ENCODE peak calls at places on chromosomes 5 and 9, in ten cellular contexts. One of them, this sample, is unnamed.

GRCh38 chr5:140235776-140236558 is 61.0 kb downstream of the CYSTM1 start:
- DNase-seq in choroid plexus epithelial cell: no peak
- DNase-seq in glutamatergic neuron: no peak
- DNase-seq in endothelial cell: no peak
- DNase-seq in fibroblast of the aortic adventitia: no peak
- DNase-seq in osteocyte: no peak
- DNase-seq in left lung: no peak
- DNase-seq in brain microvascular endothelial cell: no peak
- DNase-seq in NB4: peak
- DNase-seq in tibial artery: no peak
- DNase-seq in this sample: no peak

GRCh38 chr9:109504689-109505088 is 6.6 kb upstream of the PTPN3 start:
- DNase-seq in choroid plexus epithelial cell: no peak
- DNase-seq in glutamatergic neuron: no peak
- DNase-seq in endothelial cell: no peak
- DNase-seq in fibroblast of the aortic adventitia: no peak
- DNase-seq in osteocyte: no peak
- DNase-seq in left lung: no peak
- DNase-seq in brain microvascular endothelial cell: no peak
- DNase-seq in NB4: no peak
- DNase-seq in tibial artery: no peak
- DNase-seq in this sample: no peak

GRCh38 chr9:93295031-93295430 is 111.1 kb downstream of the WNK2 start:
- DNase-seq in choroid plexus epithelial cell: no peak
- DNase-seq in glutamatergic neuron: no peak
- DNase-seq in endothelial cell: no peak
- DNase-seq in fibroblast of the aortic adventitia: peak
- DNase-seq in osteocyte: no peak
- DNase-seq in left lung: no peak
- DNase-seq in brain microvascular endothelial cell: no peak
- DNase-seq in NB4: no peak
- DNase-seq in tibial artery: no peak
- DNase-seq in this sample: no peak

GRCh38 chr5:173501271-173501670 is 115.2 kb downstream of the BOD1 start:
- DNase-seq in choroid plexus epithelial cell: no peak
- DNase-seq in glutamatergic neuron: no peak
- DNase-seq in endothelial cell: no peak
- DNase-seq in fibroblast of the aortic adventitia: no peak
- DNase-seq in osteocyte: no peak
- DNase-seq in left lung: no peak
- DNase-seq in brain microvascular endothelial cell: no peak
- DNase-seq in NB4: no peak
- DNase-seq in tibial artery: no peak
- DNase-seq in this sample: no peak

GRCh38 chr5:43401827-43402226 is 10.4 kb downstream of the CCL28 start:
- DNase-seq in choroid plexus epithelial cell: peak
- DNase-seq in glutamatergic neuron: no peak
- DNase-seq in endothelial cell: no peak
- DNase-seq in fibroblast of the aortic adventitia: peak
- DNase-seq in osteocyte: no peak
- DNase-seq in left lung: no peak
- DNase-seq in brain microvascular endothelial cell: no peak
- DNase-seq in NB4: peak
- DNase-seq in tibial artery: no peak
- DNase-seq in this sample: no peak

GRCh38 chr5:78221964-78222451 is 72.5 kb downstream of the AP3B1 start:
- DNase-seq in choroid plexus epithelial cell: peak
- DNase-seq in glutamatergic neuron: no peak
- DNase-seq in endothelial cell: no peak
- DNase-seq in fibroblast of the aortic adventitia: peak
- DNase-seq in osteocyte: no peak
- DNase-seq in left lung: no peak
- DNase-seq in brain microvascular endothelial cell: peak
- DNase-seq in NB4: peak
- DNase-seq in tibial artery: no peak
- DNase-seq in this sample: no peak

GRCh38 chr5:153543288-153543687 is 52.8 kb downstream of the GRIA1 start:
- DNase-seq in choroid plexus epithelial cell: peak
- DNase-seq in glutamatergic neuron: no peak
- DNase-seq in endothelial cell: no peak
- DNase-seq in fibroblast of the aortic adventitia: no peak
- DNase-seq in osteocyte: no peak
- DNase-seq in left lung: no peak
- DNase-seq in brain microvascular endothelial cell: no peak
- DNase-seq in NB4: no peak
- DNase-seq in tibial artery: no peak
- DNase-seq in this sample: no peak

GRCh38 chr9:16871358-16872151 is 1.1 kb upstream of the BNC2 start:
- DNase-seq in choroid plexus epithelial cell: peak
- DNase-seq in glutamatergic neuron: peak
- DNase-seq in endothelial cell: peak
- DNase-seq in fibroblast of the aortic adventitia: peak
- DNase-seq in osteocyte: no peak
- DNase-seq in left lung: peak
- DNase-seq in brain microvascular endothelial cell: peak
- DNase-seq in NB4: peak
- DNase-seq in tibial artery: peak
- DNase-seq in this sample: peak

GRCh38 chr5:10030219-10030831 is 219.4 kb downstream of the ATPSCKMT start:
- DNase-seq in choroid plexus epithelial cell: peak
- DNase-seq in glutamatergic neuron: no peak
- DNase-seq in endothelial cell: peak
- DNase-seq in fibroblast of the aortic adventitia: peak
- DNase-seq in osteocyte: no peak
- DNase-seq in left lung: no peak
- DNase-seq in brain microvascular endothelial cell: peak
- DNase-seq in NB4: peak
- DNase-seq in tibial artery: no peak
- DNase-seq in this sample: peak

GRCh38 chr5:10034008-10034407 is 215.7 kb downstream of the ATPSCKMT start:
- DNase-seq in choroid plexus epithelial cell: peak
- DNase-seq in glutamatergic neuron: peak
- DNase-seq in endothelial cell: no peak
- DNase-seq in fibroblast of the aortic adventitia: no peak
- DNase-seq in osteocyte: no peak
- DNase-seq in left lung: no peak
- DNase-seq in brain microvascular endothelial cell: peak
- DNase-seq in NB4: no peak
- DNase-seq in tibial artery: no peak
- DNase-seq in this sample: no peak

GRCh38 chr5:10036136-10036535 is 213.6 kb downstream of the ATPSCKMT start:
- DNase-seq in choroid plexus epithelial cell: peak
- DNase-seq in glutamatergic neuron: no peak
- DNase-seq in endothelial cell: no peak
- DNase-seq in fibroblast of the aortic adventitia: peak
- DNase-seq in osteocyte: no peak
- DNase-seq in left lung: no peak
- DNase-seq in brain microvascular endothelial cell: peak
- DNase-seq in NB4: peak
- DNase-seq in tibial artery: no peak
- DNase-seq in this sample: no peak

DNA sequence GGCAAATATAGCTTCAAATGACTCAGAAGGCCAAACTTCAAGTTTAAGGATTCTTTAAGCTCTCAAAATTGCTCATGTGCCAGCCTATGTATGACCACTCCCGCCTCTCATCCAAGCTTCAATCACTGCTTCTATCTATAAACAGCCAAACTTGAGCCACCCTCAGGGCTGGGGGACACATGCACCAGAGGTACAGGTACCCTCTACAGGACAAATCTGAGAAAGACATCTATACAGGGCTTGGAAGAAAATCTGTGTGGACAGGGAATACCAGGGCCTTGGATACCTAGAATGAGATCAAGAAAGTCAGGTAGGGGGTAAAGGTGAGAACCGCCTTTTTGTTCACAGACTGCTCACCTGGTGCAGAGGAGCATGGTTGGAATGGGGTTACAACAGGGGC is 217.9 kb downstream of the ATPSCKMT start:
- DNase-seq in choroid plexus epithelial cell: no peak
- DNase-seq in glutamatergic neuron: no peak
- DNase-seq in endothelial cell: no peak
- DNase-seq in fibroblast of the aortic adventitia: no peak
- DNase-seq in osteocyte: no peak
- DNase-seq in left lung: no peak
- DNase-seq in brain microvascular endothelial cell: no peak
- DNase-seq in NB4: no peak
- DNase-seq in tibial artery: no peak
- DNase-seq in this sample: no peak
- TF ChIP-seq CTCF in choroid plexus epithelial cell: peak
- TF ChIP-seq CTCF in glutamatergic neuron: no peak
- TF ChIP-seq CTCF in endothelial cell: no peak
- TF ChIP-seq CTCF in fibroblast of the aortic adventitia: no peak
- TF ChIP-seq CTCF in osteocyte: no peak
- TF ChIP-seq CTCF in left lung: no peak
- TF ChIP-seq CTCF in brain microvascular endothelial cell: no peak
- TF ChIP-seq CTCF in NB4: no peak
- TF ChIP-seq CTCF in tibial artery: no peak
- TF ChIP-seq CTCF in this sample: no peak

DNA sequence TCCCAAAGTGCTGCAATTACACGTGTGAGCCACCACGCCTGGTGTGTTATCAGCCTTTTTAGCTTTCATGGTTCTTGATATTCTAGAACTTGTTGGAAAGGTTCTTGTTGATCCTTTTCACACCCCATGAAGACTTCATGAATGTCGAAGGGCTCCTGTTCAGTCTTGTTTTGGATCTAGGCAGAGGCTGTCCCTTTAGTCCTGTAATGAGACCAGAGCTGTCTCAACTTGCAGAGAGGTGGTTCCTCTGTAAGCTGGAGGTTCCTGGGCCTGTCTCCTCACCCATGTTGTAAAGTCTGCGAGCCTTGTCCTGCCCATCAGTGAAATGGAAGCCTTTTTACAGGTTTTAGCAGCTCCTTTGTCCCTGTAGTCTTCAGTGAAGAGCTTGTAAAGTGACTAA is 38.2 kb downstream of the PRRC2B start:
- DNase-seq in choroid plexus epithelial cell: no peak
- DNase-seq in glutamatergic neuron: no peak
- DNase-seq in endothelial cell: no peak
- DNase-seq in fibroblast of the aortic adventitia: no peak
- DNase-seq in osteocyte: no peak
- DNase-seq in left lung: no peak
- DNase-seq in brain microvascular endothelial cell: no peak
- DNase-seq in NB4: no peak
- DNase-seq in tibial artery: no peak
- DNase-seq in this sample: no peak
- TF ChIP-seq CTCF in choroid plexus epithelial cell: no peak
- TF ChIP-seq CTCF in glutamatergic neuron: no peak
- TF ChIP-seq CTCF in endothelial cell: no peak
- TF ChIP-seq CTCF in fibroblast of the aortic adventitia: no peak
- TF ChIP-seq CTCF in osteocyte: no peak
- TF ChIP-seq CTCF in left lung: no peak
- TF ChIP-seq CTCF in brain microvascular endothelial cell: no peak
- TF ChIP-seq CTCF in NB4: no peak
- TF ChIP-seq CTCF in tibial artery: no peak
- TF ChIP-seq CTCF in this sample: no peak

GRCh38 chr9:136455043-136456002 is 15.7 kb upstream of the INPP5E start:
- DNase-seq in choroid plexus epithelial cell: no peak
- DNase-seq in glutamatergic neuron: no peak
- DNase-seq in endothelial cell: no peak
- DNase-seq in fibroblast of the aortic adventitia: no peak
- DNase-seq in osteocyte: no peak
- DNase-seq in left lung: no peak
- DNase-seq in brain microvascular endothelial cell: no peak
- DNase-seq in NB4: no peak
- DNase-seq in tibial artery: no peak
- DNase-seq in this sample: no peak

GRCh38 chr9:136448655-136449054 is 9.0 kb upstream of the INPP5E start:
- DNase-seq in choroid plexus epithelial cell: no peak
- DNase-seq in glutamatergic neuron: no peak
- DNase-seq in endothelial cell: no peak
- DNase-seq in fibroblast of the aortic adventitia: no peak
- DNase-seq in osteocyte: no peak
- DNase-seq in left lung: no peak
- DNase-seq in brain microvascular endothelial cell: no peak
- DNase-seq in NB4: no peak
- DNase-seq in tibial artery: no peak
- DNase-seq in this sample: no peak

GRCh38 chr9:136453326-136453725 is 13.7 kb upstream of the INPP5E start:
- DNase-seq in choroid plexus epithelial cell: no peak
- DNase-seq in glutamatergic neuron: no peak
- DNase-seq in endothelial cell: no peak
- DNase-seq in fibroblast of the aortic adventitia: no peak
- DNase-seq in osteocyte: no peak
- DNase-seq in left lung: no peak
- DNase-seq in brain microvascular endothelial cell: no peak
- DNase-seq in NB4: no peak
- DNase-seq in tibial artery: no peak
- DNase-seq in this sample: no peak

GRCh38 chr9:136454026-136454796 is 14.6 kb upstream of the INPP5E start:
- DNase-seq in choroid plexus epithelial cell: no peak
- DNase-seq in glutamatergic neuron: no peak
- DNase-seq in endothelial cell: no peak
- DNase-seq in fibroblast of the aortic adventitia: no peak
- DNase-seq in osteocyte: no peak
- DNase-seq in left lung: no peak
- DNase-seq in brain microvascular endothelial cell: no peak
- DNase-seq in NB4: no peak
- DNase-seq in tibial artery: no peak
- DNase-seq in this sample: no peak

GRCh38 chr9:136451221-136451877 is 11.7 kb upstream of the INPP5E start:
- DNase-seq in choroid plexus epithelial cell: no peak
- DNase-seq in glutamatergic neuron: peak
- DNase-seq in endothelial cell: no peak
- DNase-seq in fibroblast of the aortic adventitia: no peak
- DNase-seq in osteocyte: no peak
- DNase-seq in left lung: no peak
- DNase-seq in brain microvascular endothelial cell: no peak
- DNase-seq in NB4: no peak
- DNase-seq in tibial artery: no peak
- DNase-seq in this sample: no peak
- TF ChIP-seq CTCF in choroid plexus epithelial cell: peak
- TF ChIP-seq CTCF in glutamatergic neuron: peak
- TF ChIP-seq CTCF in endothelial cell: no peak
- TF ChIP-seq CTCF in fibroblast of the aortic adventitia: no peak
- TF ChIP-seq CTCF in osteocyte: no peak
- TF ChIP-seq CTCF in left lung: no peak
- TF ChIP-seq CTCF in brain microvascular endothelial cell: peak
- TF ChIP-seq CTCF in NB4: no peak
- TF ChIP-seq CTCF in tibial artery: no peak
- TF ChIP-seq CTCF in this sample: peak

GRCh38 chr5:83467315-83468044 is 4.1 kb upstream of the VCAN start:
- DNase-seq in choroid plexus epithelial cell: peak
- DNase-seq in glutamatergic neuron: peak
- DNase-seq in endothelial cell: no peak
- DNase-seq in fibroblast of the aortic adventitia: peak
- DNase-seq in osteocyte: no peak
- DNase-seq in left lung: no peak
- DNase-seq in brain microvascular endothelial cell: peak
- DNase-seq in NB4: no peak
- DNase-seq in tibial artery: peak
- DNase-seq in this sample: peak
- TF ChIP-seq CTCF in choroid plexus epithelial cell: peak
- TF ChIP-seq CTCF in glutamatergic neuron: no peak
- TF ChIP-seq CTCF in endothelial cell: no peak
- TF ChIP-seq CTCF in fibroblast of the aortic adventitia: peak
- TF ChIP-seq CTCF in osteocyte: no peak
- TF ChIP-seq CTCF in left lung: no peak
- TF ChIP-seq CTCF in brain microvascular endothelial cell: peak
- TF ChIP-seq CTCF in NB4: no peak
- TF ChIP-seq CTCF in tibial artery: no peak
- TF ChIP-seq CTCF in this sample: peak